ENCODE peak calls at places on chromosomes 6 and 20, in ten cellular contexts. C is HS-5; M is GM10248; U is NCI-H146; N is NCI-H774; O is NCI-H1105; P is natural killer cell; T is hepatocyte; W is stimulated activated naive B cell treated with anti-CD40 and anti-IgM and Interleukin-4, amounts not matched to agents 10 μg/mL and 1 μg/mL and 100 μg/mL, for 72 hours; I is activated T-cell treated with anti-CD3 and anti-CD28 coated beads for 24 hours. S is an unnamed sample.

GRCh38 chr6:101113468-101114260 is 232.5 kb upstream of the ASCC3 start:
- DNase-seq in W (no peak), M (no peak), O (no peak), T (no peak), U (no peak), P (no peak), C (no peak), N (no peak), I (no peak), S (no peak)

GRCh38 chr6:37232430-37233017 is 25.0 kb upstream of the TBC1D22B start:
- DNase-seq in O (no peak), I (no peak), N (no peak), M (no peak), T (no peak), P (no peak), U (no peak), W (no peak), C (no peak), S (no peak)

GRCh38 chr6:141677598-141678211 is 455.0 kb upstream of the GJE1 start:
- DNase-seq in T (peak), O (peak), W (no peak), N (peak), M (no peak), P (no peak), U (peak), C (peak), I (no peak), S (no peak)

GRCh38 chr20:48926267-48926666 is 4.8 kb downstream of the ARFGEF2 start:
- DNase-seq in P (no peak), C (no peak), I (no peak), O (no peak), N (no peak), T (no peak), U (no peak), M (peak), W (no peak), S (no peak)

GRCh38 chr6:71197267-71197666 is 91.3 kb upstream of the OGFRL1 start:
- DNase-seq in W (no peak), P (no peak), U (no peak), T (peak), I (no peak), C (peak), M (no peak), N (no peak), O (no peak), S (no peak)

GRCh38 chr6:166770216-166771116 is 143.4 kb upstream of the RPS6KA2 start:
- DNase-seq in U (no peak), N (no peak), T (no peak), C (no peak), O (no peak), W (no peak), P (no peak), I (no peak), M (no peak), S (no peak)

GRCh38 chr6:1579096-1579495 is 30.6 kb upstream of the FOXC1 start:
- DNase-seq in I (no peak), W (no peak), U (no peak), C (no peak), T (no peak), P (no peak), M (no peak), N (no peak), O (no peak), S (no peak)

GRCh38 chr6:125191916-125192609 is 38.5 kb downstream of the TPD52L1 start:
- DNase-seq in M (peak), N (peak), U (peak), P (peak), I (peak), C (peak), T (peak), O (no peak), W (peak), S (no peak)

GRCh38 chr6:106360410-106360988 is at the start of gene CRYBG1:
- DNase-seq in I (peak), O (peak), P (peak), C (no peak), T (peak), U (peak), W (peak), M (peak), N (peak), S (peak)

GRCh38 chr6:29294499-29294914 is 7.0 kb upstream of the OR14J1 start:
- DNase-seq in U (no peak), W (no peak), C (peak), P (no peak), M (no peak), N (no peak), O (no peak), I (no peak), T (no peak), S (no peak)

GRCh38 chr6:53828215-53828614 is 33.4 kb downstream of the LRRC1 start:
- DNase-seq in I (no peak), T (no peak), P (no peak), C (no peak), M (no peak), O (no peak), W (no peak), U (no peak), N (no peak), S (no peak)

GRCh38 chr20:51412991-51413471 is 129.5 kb downstream of the NFATC2 start:
- DNase-seq in I (no peak), P (no peak), N (no peak), C (no peak), W (no peak), T (peak), M (no peak), U (no peak), O (no peak), S (no peak)

GRCh38 chr6:116631379-116631990 is 15.2 kb downstream of the RSPH4A start:
- DNase-seq in P (no peak), W (no peak), U (peak), O (no peak), T (peak), N (peak), C (no peak), M (peak), I (no peak), S (no peak)

GRCh38 chr6:81752969-81753708 is 658 bp upstream of the TENT5A start:
- DNase-seq in P (peak), W (peak), N (peak), I (peak), T (peak), U (peak), O (no peak), M (peak), C (peak), S (peak)

GRCh38 chr20:36544134-36545018 is 3.1 kb downstream of the MYL9 start:
- DNase-seq in M (no peak), U (no peak), O (no peak), T (no peak), N (no peak), I (no peak), P (no peak), C (no peak), W (no peak), S (no peak)

GRCh38 chr20:40606660-40607059 is 82.4 kb downstream of the MAFB start:
- DNase-seq in C (no peak), T (no peak), U (no peak), O (no peak), W (no peak), I (no peak), N (no peak), P (no peak), M (no peak), S (no peak)

GRCh38 chr20:46681032-46681854 is 8.0 kb downstream of the TP53RK start:
- DNase-seq in P (peak), N (peak), T (peak), C (no peak), O (peak), U (peak), M (peak), W (peak), I (peak), S (no peak)

GRCh38 chr6:114140416-114140815 is 169.5 kb upstream of the HDAC2 start:
- DNase-seq in O (no peak), T (no peak), W (no peak), C (no peak), U (no peak), M (no peak), I (no peak), N (no peak), P (no peak), S (no peak)

S was measured in type B pancreatic cell.